ENCODE peak calls at places on chromosomes 3 and 15, in ten cellular contexts. C is stimulated activated CD8-positive, alpha-beta memory T cell treated with anti-CD3 and anti-CD28 coated beads, Interleukin-2, amount 100 ng/mL, for 48 hours; E is fibroblast of lung; P is SHP77; W is stimulated activated CD4-positive, alpha-beta T cell treated with anti-CD3 and anti-CD28 coated beads, Interleukin-15, amount 100 ng/mL, for 24 hours; M is tibial artery; A is kidney tubule cell; J is ACHN; R is cardiac muscle cell; K is right lobe of liver. Z is an unnamed sample.

GRCh38 chr3:169090559-169090958 is 573.0 kb downstream of the MECOM start:
- DNase-seq in C (no peak), E (no peak), P (no peak), W (no peak), M (no peak), A (no peak), J (no peak), R (no peak), K (no peak), Z (no peak)

GRCh38 chr3:64207289-64208086 is 17.8 kb downstream of the PRICKLE2 start:
- DNase-seq in C (no peak), E (peak), P (no peak), W (no peak), M (no peak), A (no peak), J (no peak), R (peak), K (no peak), Z (no peak)

GRCh38 chr15:74624020-74624602 is 8.5 kb downstream of the CLK3 start:
- DNase-seq in C (no peak), E (no peak), P (no peak), W (no peak), M (no peak), A (no peak), J (no peak), R (no peak), K (peak), Z (no peak)

GRCh38 chr3:50625131-50625878 is 8.4 kb downstream of the MAPKAPK3 start:
- DNase-seq in C (no peak), E (no peak), P (no peak), W (no peak), M (no peak), A (no peak), J (no peak), R (no peak), K (no peak), Z (no peak)

GRCh38 chr3:76107935-76108570 is 322.7 kb upstream of the ZNF717 start:
- DNase-seq in C (no peak), E (peak), P (peak), W (peak), M (no peak), A (peak), J (peak), R (peak), K (no peak), Z (no peak)

GRCh38 chr15:81394609-81395008 is 20.6 kb upstream of the TMC3 start:
- DNase-seq in C (no peak), E (no peak), P (no peak), W (no peak), M (no peak), A (peak), J (no peak), R (no peak), K (no peak), Z (no peak)

GRCh38 chr15:39624806-39625205 is 43.9 kb downstream of the THBS1 start:
- DNase-seq in C (peak), E (peak), P (no peak), W (peak), M (peak), A (peak), J (peak), R (no peak), K (no peak), Z (no peak)

GRCh38 chr15:49468440-49468839 is 45.4 kb downstream of the FGF7 start:
- DNase-seq in C (no peak), E (peak), P (no peak), W (no peak), M (no peak), A (no peak), J (no peak), R (no peak), K (no peak), Z (no peak)

GRCh38 chr3:50564321-50564720 is 3.2 kb downstream of the C3orf18 start:
- DNase-seq in C (no peak), E (no peak), P (no peak), W (no peak), M (no peak), A (no peak), J (no peak), R (no peak), K (no peak), Z (no peak)

GRCh38 chr3:124407260-124407659 is 323.0 kb upstream of the UMPS start:
- DNase-seq in C (no peak), E (peak), P (no peak), W (no peak), M (no peak), A (no peak), J (no peak), R (no peak), K (no peak), Z (no peak)

GRCh38 chr3:197512691-197513571 is 42.8 kb downstream of the BDH1 start:
- DNase-seq in C (no peak), E (no peak), P (no peak), W (no peak), M (no peak), A (no peak), J (no peak), R (no peak), K (no peak), Z (no peak)

Z was measured in left lobe of liver.